ENCODE peak calls at places on chromosomes 11 and 22, in five cellular contexts. One of them, this sample, is unnamed.

GRCh38 chr22:23062616-23063538 is 7.4 kb upstream of the GNAZ start:
- DNase-seq in DMS153: no peak
- DNase-seq in activated CD4-positive, CD25-positive, alpha-beta regulatory T cell treated with anti-CD3 and anti-CD28 coated beads, Interleukin-2, amount 50 U/mL, for 16 hours: no peak
- DNase-seq in stimulated activated CD4-positive, alpha-beta T cell treated with anti-CD3 and anti-CD28 coated beads, Interleukin-4, amount 100 ng/mL, for 48 hours: no peak
- DNase-seq in nephron progenitor cell: no peak
- DNase-seq in this sample: no peak

GRCh38 chr11:45058344-45058743 is 88.1 kb upstream of the PRDM11 start:
- DNase-seq in activated CD4-positive, CD25-positive, alpha-beta regulatory T cell treated with anti-CD3 and anti-CD28 coated beads, Interleukin-2, amount 50 U/mL, for 16 hours: no peak
- DNase-seq in stimulated activated CD4-positive, alpha-beta T cell treated with anti-CD3 and anti-CD28 coated beads, Interleukin-4, amount 100 ng/mL, for 48 hours: no peak
- DNase-seq in nephron progenitor cell: no peak
- DNase-seq in DMS153: no peak
- DNase-seq in this sample: no peak

GRCh38 chr22:30562391-30562790 is 12.1 kb downstream of the GAL3ST1 start:
- DNase-seq in DMS153: no peak
- DNase-seq in stimulated activated CD4-positive, alpha-beta T cell treated with anti-CD3 and anti-CD28 coated beads, Interleukin-4, amount 100 ng/mL, for 48 hours: no peak
- DNase-seq in activated CD4-positive, CD25-positive, alpha-beta regulatory T cell treated with anti-CD3 and anti-CD28 coated beads, Interleukin-2, amount 50 U/mL, for 16 hours: no peak
- DNase-seq in nephron progenitor cell: no peak
- DNase-seq in this sample: no peak

GRCh38 chr22:22712092-22712658 is 67.8 kb downstream of the GGTLC2 start:
- DNase-seq in activated CD4-positive, CD25-positive, alpha-beta regulatory T cell treated with anti-CD3 and anti-CD28 coated beads, Interleukin-2, amount 50 U/mL, for 16 hours: no peak
- DNase-seq in DMS153: no peak
- DNase-seq in nephron progenitor cell: no peak
- DNase-seq in stimulated activated CD4-positive, alpha-beta T cell treated with anti-CD3 and anti-CD28 coated beads, Interleukin-4, amount 100 ng/mL, for 48 hours: no peak
- DNase-seq in this sample: no peak

GRCh38 chr22:19806213-19807160 is 45.9 kb downstream of the TBX1 start:
- DNase-seq in nephron progenitor cell: no peak
- DNase-seq in DMS153: peak
- DNase-seq in stimulated activated CD4-positive, alpha-beta T cell treated with anti-CD3 and anti-CD28 coated beads, Interleukin-4, amount 100 ng/mL, for 48 hours: no peak
- DNase-seq in activated CD4-positive, CD25-positive, alpha-beta regulatory T cell treated with anti-CD3 and anti-CD28 coated beads, Interleukin-2, amount 50 U/mL, for 16 hours: no peak
- DNase-seq in this sample: peak

GRCh38 chr22:44153705-44154104 is 27.0 kb upstream of the PARVG start:
- DNase-seq in stimulated activated CD4-positive, alpha-beta T cell treated with anti-CD3 and anti-CD28 coated beads, Interleukin-4, amount 100 ng/mL, for 48 hours: no peak
- DNase-seq in DMS153: no peak
- DNase-seq in nephron progenitor cell: no peak
- DNase-seq in activated CD4-positive, CD25-positive, alpha-beta regulatory T cell treated with anti-CD3 and anti-CD28 coated beads, Interleukin-2, amount 50 U/mL, for 16 hours: no peak
- DNase-seq in this sample: no peak

GRCh38 chr11:59201376-59201775 is 11.4 kb downstream of the MPEG1 start:
- DNase-seq in nephron progenitor cell: no peak
- DNase-seq in activated CD4-positive, CD25-positive, alpha-beta regulatory T cell treated with anti-CD3 and anti-CD28 coated beads, Interleukin-2, amount 50 U/mL, for 16 hours: no peak
- DNase-seq in stimulated activated CD4-positive, alpha-beta T cell treated with anti-CD3 and anti-CD28 coated beads, Interleukin-4, amount 100 ng/mL, for 48 hours: no peak
- DNase-seq in DMS153: no peak
- DNase-seq in this sample: no peak

GRCh38 chr22:36737776-36738175 is 34.2 kb upstream of the CACNG2 start:
- DNase-seq in DMS153: no peak
- DNase-seq in stimulated activated CD4-positive, alpha-beta T cell treated with anti-CD3 and anti-CD28 coated beads, Interleukin-4, amount 100 ng/mL, for 48 hours: no peak
- DNase-seq in nephron progenitor cell: no peak
- DNase-seq in activated CD4-positive, CD25-positive, alpha-beta regulatory T cell treated with anti-CD3 and anti-CD28 coated beads, Interleukin-2, amount 50 U/mL, for 16 hours: no peak
- DNase-seq in this sample: no peak

GRCh38 chr11:44219830-44220778 is 89.8 kb downstream of the ALX4 start:
- DNase-seq in activated CD4-positive, CD25-positive, alpha-beta regulatory T cell treated with anti-CD3 and anti-CD28 coated beads, Interleukin-2, amount 50 U/mL, for 16 hours: no peak
- DNase-seq in stimulated activated CD4-positive, alpha-beta T cell treated with anti-CD3 and anti-CD28 coated beads, Interleukin-4, amount 100 ng/mL, for 48 hours: no peak
- DNase-seq in DMS153: no peak
- DNase-seq in nephron progenitor cell: no peak
- DNase-seq in this sample: no peak

GRCh38 chr11:131712897-131713296 is 342.5 kb downstream of the NTM start:
- DNase-seq in activated CD4-positive, CD25-positive, alpha-beta regulatory T cell treated with anti-CD3 and anti-CD28 coated beads, Interleukin-2, amount 50 U/mL, for 16 hours: no peak
- DNase-seq in stimulated activated CD4-positive, alpha-beta T cell treated with anti-CD3 and anti-CD28 coated beads, Interleukin-4, amount 100 ng/mL, for 48 hours: no peak
- DNase-seq in DMS153: no peak
- DNase-seq in nephron progenitor cell: no peak
- DNase-seq in this sample: no peak

GRCh38 chr22:42356547-42356946 is 75.7 kb downstream of the NFAM1 start:
- DNase-seq in DMS153: no peak
- DNase-seq in activated CD4-positive, CD25-positive, alpha-beta regulatory T cell treated with anti-CD3 and anti-CD28 coated beads, Interleukin-2, amount 50 U/mL, for 16 hours: no peak
- DNase-seq in nephron progenitor cell: no peak
- DNase-seq in stimulated activated CD4-positive, alpha-beta T cell treated with anti-CD3 and anti-CD28 coated beads, Interleukin-4, amount 100 ng/mL, for 48 hours: no peak
- DNase-seq in this sample: no peak

GRCh38 chr11:83292709-83293435 is 6.7 kb upstream of the CCDC90B start:
- DNase-seq in stimulated activated CD4-positive, alpha-beta T cell treated with anti-CD3 and anti-CD28 coated beads, Interleukin-4, amount 100 ng/mL, for 48 hours: no peak
- DNase-seq in nephron progenitor cell: peak
- DNase-seq in DMS153: peak
- DNase-seq in activated CD4-positive, CD25-positive, alpha-beta regulatory T cell treated with anti-CD3 and anti-CD28 coated beads, Interleukin-2, amount 50 U/mL, for 16 hours: peak
- DNase-seq in this sample: peak

GRCh38 chr11:31844351-31844750 is 33.2 kb upstream of the PAX6 start:
- DNase-seq in stimulated activated CD4-positive, alpha-beta T cell treated with anti-CD3 and anti-CD28 coated beads, Interleukin-4, amount 100 ng/mL, for 48 hours: no peak
- DNase-seq in nephron progenitor cell: no peak
- DNase-seq in DMS153: no peak
- DNase-seq in activated CD4-positive, CD25-positive, alpha-beta regulatory T cell treated with anti-CD3 and anti-CD28 coated beads, Interleukin-2, amount 50 U/mL, for 16 hours: no peak
- DNase-seq in this sample: no peak

GRCh38 chr22:44988671-44989070 is 21.1 kb downstream of the PHF21B start:
- DNase-seq in DMS153: no peak
- DNase-seq in nephron progenitor cell: no peak
- DNase-seq in stimulated activated CD4-positive, alpha-beta T cell treated with anti-CD3 and anti-CD28 coated beads, Interleukin-4, amount 100 ng/mL, for 48 hours: no peak
- DNase-seq in activated CD4-positive, CD25-positive, alpha-beta regulatory T cell treated with anti-CD3 and anti-CD28 coated beads, Interleukin-2, amount 50 U/mL, for 16 hours: no peak
- DNase-seq in this sample: no peak

GRCh38 chr11:8661036-8661435 is 21.4 kb downstream of the TRIM66 start:
- DNase-seq in activated CD4-positive, CD25-positive, alpha-beta regulatory T cell treated with anti-CD3 and anti-CD28 coated beads, Interleukin-2, amount 50 U/mL, for 16 hours: no peak
- DNase-seq in nephron progenitor cell: no peak
- DNase-seq in DMS153: no peak
- DNase-seq in stimulated activated CD4-positive, alpha-beta T cell treated with anti-CD3 and anti-CD28 coated beads, Interleukin-4, amount 100 ng/mL, for 48 hours: no peak
- DNase-seq in this sample: no peak

GRCh38 chr11:129694538-129694937 is 121.1 kb upstream of the TMEM45B start:
- DNase-seq in DMS153: no peak
- DNase-seq in activated CD4-positive, CD25-positive, alpha-beta regulatory T cell treated with anti-CD3 and anti-CD28 coated beads, Interleukin-2, amount 50 U/mL, for 16 hours: no peak
- DNase-seq in stimulated activated CD4-positive, alpha-beta T cell treated with anti-CD3 and anti-CD28 coated beads, Interleukin-4, amount 100 ng/mL, for 48 hours: peak
- DNase-seq in nephron progenitor cell: no peak
- DNase-seq in this sample: no peak

This sample was measured in tibial nerve.